ENCODE peak calls at places on chromosome 12, in seven cellular contexts. Y is cardiac muscle cell, H is Peyer's patch, F is dorsolateral prefrontal cortex, Z is tibial nerve, M is suprapubic skin, W is lower lobe of right lung. E is an unnamed sample.

GRCh38 chr12:54429014-54429471 is 10.0 kb upstream of the ITGA5 start:
- DNase-seq in Y (no peak), H (no peak), F (no peak), Z (no peak), M (no peak), W (no peak), E (no peak)

GRCh38 chr12:17064834-17065233 is 458.9 kb upstream of the LMO3 start:
- DNase-seq in Y (no peak), H (no peak), F (no peak), Z (no peak), M (no peak), W (no peak), E (no peak)

GRCh38 chr12:12791756-12792346 is 6.4 kb downstream of the APOLD1 start:
- DNase-seq in Y (peak), H (no peak), F (no peak), Z (no peak), M (no peak), W (no peak), E (no peak)

GRCh38 chr12:111450676-111451075 is 45.0 kb downstream of the SH2B3 start:
- DNase-seq in Y (no peak), H (no peak), F (peak), Z (no peak), M (peak), W (no peak), E (no peak)

GRCh38 chr12:25151476-25151875 is 43.5 kb downstream of the DNAI7 start:
- DNase-seq in Y (peak), H (no peak), F (no peak), Z (no peak), M (no peak), W (no peak), E (peak)

GRCh38 chr12:82359115-82359478 is 768 bp downstream of the METTL25 start:
- DNase-seq in Y (peak), H (no peak), F (no peak), Z (no peak), M (no peak), W (no peak), E (no peak)

GRCh38 chr12:106329231-106329985 is 26.9 kb downstream of the TCP11L2 start:
- DNase-seq in Y (no peak), H (no peak), F (no peak), Z (no peak), M (no peak), W (no peak), E (no peak)

GRCh38 chr12:80936642-80937390 is 918 bp downstream of the LIN7A start:
- DNase-seq in Y (peak), H (no peak), F (peak), Z (no peak), M (peak), W (peak), E (peak)

GRCh38 chr12:10466311-10466710 is 13.1 kb upstream of the KLRC1 start:
- DNase-seq in Y (no peak), H (no peak), F (no peak), Z (no peak), M (no peak), W (no peak), E (no peak)

GRCh38 chr12:132955094-132955932 is 793 bp downstream of the ZNF605 start:
- DNase-seq in Y (peak), H (no peak), F (no peak), Z (no peak), M (no peak), W (no peak), E (peak)

GRCh38 chr12:4829161-4829792 is 80.4 kb upstream of the KCNA1 start:
- DNase-seq in Y (no peak), H (no peak), F (no peak), Z (no peak), M (no peak), W (no peak), E (no peak)

GRCh38 chr12:128323526-128323925 is 56.6 kb downstream of the TMEM132C start:
- DNase-seq in Y (no peak), H (no peak), F (no peak), Z (no peak), M (no peak), W (no peak), E (no peak)

GRCh38 chr12:50537538-50537919 is 32.7 kb downstream of the DIP2B start:
- DNase-seq in Y (no peak), H (no peak), F (no peak), Z (no peak), M (no peak), W (no peak), E (no peak)

GRCh38 chr12:114952573-114953196 is 268.7 kb upstream of the TBX3 start:
- DNase-seq in Y (peak), H (no peak), F (no peak), Z (no peak), M (no peak), W (no peak), E (peak)

GRCh38 chr12:55927588-55928502 is at the start of gene PYM1:
- DNase-seq in Y (peak), H (peak), F (peak), Z (peak), M (peak), W (peak), E (peak)

GRCh38 chr12:19131020-19131431 is 1.5 kb downstream of the PLEKHA5 start:
- DNase-seq in Y (peak), H (no peak), F (no peak), Z (no peak), M (no peak), W (no peak), E (no peak)

GRCh38 chr12:118493962-118494361 is 117.6 kb downstream of the SUDS3 start:
- DNase-seq in Y (no peak), H (no peak), F (no peak), Z (no peak), M (no peak), W (no peak), E (no peak)

GRCh38 chr12:91778938-91779400 is 366.7 kb downstream of the BTG1 start:
- DNase-seq in Y (no peak), H (peak), F (no peak), Z (no peak), M (no peak), W (no peak), E (peak)

GRCh38 chr12:30508205-30508967 is 187.3 kb downstream of the IPO8 start:
- DNase-seq in Y (no peak), H (no peak), F (no peak), Z (no peak), M (no peak), W (no peak), E (no peak)

GRCh38 chr12:64746663-64747062 is 12.5 kb downstream of the GNS start:
- DNase-seq in Y (no peak), H (no peak), F (no peak), Z (no peak), M (no peak), W (no peak), E (no peak)

GRCh38 chr12:132222096-132222807 is 78.0 kb downstream of the NOC4L start:
- DNase-seq in Y (peak), H (peak), F (no peak), Z (no peak), M (no peak), W (peak), E (no peak)

GRCh38 chr12:6965714-6966113 is 4.8 kb downstream of the PHB2 start:
- DNase-seq in Y (no peak), H (no peak), F (no peak), Z (no peak), M (no peak), W (no peak), E (no peak)

GRCh38 chr12:26250801-26251200 is 55.4 kb downstream of the SSPN start:
- DNase-seq in Y (no peak), H (no peak), F (no peak), Z (no peak), M (no peak), W (no peak), E (no peak)
- H3K27ac ChIP-seq in Y (no peak), H (no peak), F (no peak), Z (no peak), M (no peak), W (no peak), E (no peak)

GRCh38 chr12:109586385-109587296 is 13.0 kb downstream of the MVK start:
- DNase-seq in Y (no peak), H (no peak), F (no peak), Z (no peak), M (no peak), W (no peak), E (no peak)

GRCh38 chr12:109589691-109590245 is 16.2 kb downstream of the MVK start:
- DNase-seq in Y (no peak), H (no peak), F (no peak), Z (no peak), M (no peak), W (no peak), E (no peak)

GRCh38 chr12:109588461-109589239 is 15.1 kb downstream of the MVK start:
- DNase-seq in Y (no peak), H (no peak), F (no peak), Z (no peak), M (no peak), W (peak), E (no peak)

GRCh38 chr12:109589240-109589590 is 15.6 kb downstream of the MVK start:
- DNase-seq in Y (no peak), H (no peak), F (no peak), Z (no peak), M (no peak), W (no peak), E (no peak)

GRCh38 chr12:109587921-109588320 is 14.3 kb downstream of the MVK start:
- DNase-seq in Y (no peak), H (no peak), F (no peak), Z (no peak), M (no peak), W (no peak), E (no peak)
- H3K27ac ChIP-seq in Y (no peak), H (no peak), F (no peak), Z (no peak), M (no peak), W (no peak), E (no peak)

GRCh38 chr12:46958093-46958492 is 121.3 kb upstream of the PCED1B start:
- DNase-seq in Y (no peak), H (no peak), F (no peak), Z (no peak), M (no peak), W (no peak), E (no peak)

GRCh38 chr12:46956451-46957035 is 122.9 kb upstream of the PCED1B start:
- DNase-seq in Y (no peak), H (no peak), F (no peak), Z (no peak), M (no peak), W (no peak), E (no peak)

GRCh38 chr12:46959484-46959883 is 119.9 kb upstream of the PCED1B start:
- DNase-seq in Y (no peak), H (no peak), F (no peak), Z (no peak), M (no peak), W (no peak), E (no peak)

GRCh38 chr12:46963977-46964376 is 115.4 kb upstream of the PCED1B start:
- DNase-seq in Y (peak), H (no peak), F (no peak), Z (no peak), M (no peak), W (no peak), E (no peak)

DNA sequence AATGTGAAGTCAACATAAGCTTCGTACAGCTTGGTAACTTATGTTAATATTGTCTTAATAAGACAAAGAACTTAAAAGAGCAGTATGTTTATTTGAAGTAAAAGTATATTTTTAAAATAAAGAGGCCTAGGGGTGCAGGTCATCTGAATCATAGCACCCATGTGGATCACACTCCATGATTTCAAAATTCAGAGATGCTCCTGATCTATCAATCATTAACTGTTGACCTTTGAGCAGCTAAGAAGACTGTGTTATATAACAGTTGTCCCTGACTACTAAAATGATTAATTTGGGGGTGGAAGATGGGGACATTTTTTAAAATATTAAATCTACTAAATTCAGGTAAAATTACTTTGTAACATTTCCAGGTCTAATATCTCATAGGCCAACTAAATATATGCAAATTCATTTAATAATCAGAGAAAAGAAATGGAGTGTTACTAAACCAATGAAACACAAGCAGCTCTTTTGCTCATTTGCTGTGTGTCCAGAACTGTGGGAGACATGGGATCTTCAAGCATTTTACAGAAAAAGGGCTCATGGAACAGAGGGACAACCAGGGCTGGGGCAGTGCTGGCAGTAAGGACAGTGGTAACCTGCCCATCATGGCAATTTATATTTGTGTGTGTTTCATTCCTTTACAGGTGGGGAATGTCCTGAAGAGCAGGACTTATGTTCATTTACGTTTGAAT is 120.7 kb upstream of the PCED1B start:
- DNase-seq in Y (no peak), H (no peak), F (no peak), Z (no peak), M (no peak), W (no peak), E (no peak)
- H3K27ac ChIP-seq in Y (no peak), H (no peak), F (no peak), Z (no peak), M (no peak), W (no peak), E (no peak)

GRCh38 chr12:42960087-42960527 is 370.6 kb upstream of the PRICKLE1 start:
- DNase-seq in Y (no peak), H (no peak), F (no peak), Z (no peak), M (no peak), W (no peak), E (no peak)
- H3K27ac ChIP-seq in Y (no peak), H (no peak), F (no peak), Z (no peak), M (no peak), W (no peak), E (no peak)

E was measured in heart right ventricle.